ENCODE peak calls at places on chromosomes 5 and 9, in six cellular contexts. One of them, this sample, is unnamed.

GRCh38 chr5:57716661-57717060 is 234.1 kb upstream of the ACTBL2 start:
- DNase-seq in effector memory CD4-positive, alpha-beta T cell: no peak
- DNase-seq in CD8-positive, alpha-beta T cell: no peak
- DNase-seq in breast epithelium: no peak
- DNase-seq in NT2/D1: no peak
- DNase-seq in gastrocnemius medialis: no peak
- DNase-seq in this sample: no peak

GRCh38 chr5:64690417-64691151 is at the start of gene SHISAL2B:
- DNase-seq in effector memory CD4-positive, alpha-beta T cell: no peak
- DNase-seq in breast epithelium: no peak
- DNase-seq in NT2/D1: no peak
- DNase-seq in CD8-positive, alpha-beta T cell: no peak
- DNase-seq in gastrocnemius medialis: no peak
- DNase-seq in this sample: peak; percentile 41

GRCh38 chr9:13513262-13513661 is 233.8 kb upstream of the MPDZ start:
- DNase-seq in NT2/D1: no peak
- DNase-seq in gastrocnemius medialis: no peak
- DNase-seq in breast epithelium: no peak
- DNase-seq in effector memory CD4-positive, alpha-beta T cell: no peak
- DNase-seq in CD8-positive, alpha-beta T cell: no peak
- DNase-seq in this sample: no peak

GRCh38 chr9:114305189-114305555 is 17.7 kb upstream of the ORM1 start:
- DNase-seq in gastrocnemius medialis: no peak
- DNase-seq in breast epithelium: no peak
- DNase-seq in NT2/D1: no peak
- DNase-seq in CD8-positive, alpha-beta T cell: no peak
- DNase-seq in effector memory CD4-positive, alpha-beta T cell: no peak
- DNase-seq in this sample: no peak

GRCh38 chr5:155728146-155728856 is 598.7 kb upstream of the SGCD start:
- DNase-seq in effector memory CD4-positive, alpha-beta T cell: no peak
- DNase-seq in gastrocnemius medialis: peak; percentile 38
- DNase-seq in breast epithelium: peak; percentile 63
- DNase-seq in NT2/D1: peak; percentile 27
- DNase-seq in CD8-positive, alpha-beta T cell: peak; percentile 12
- DNase-seq in this sample: peak; percentile 61

GRCh38 chr9:20478780-20479179 is 143.5 kb downstream of the MLLT3 start:
- DNase-seq in breast epithelium: no peak
- DNase-seq in NT2/D1: no peak
- DNase-seq in CD8-positive, alpha-beta T cell: no peak
- DNase-seq in effector memory CD4-positive, alpha-beta T cell: no peak
- DNase-seq in gastrocnemius medialis: no peak
- DNase-seq in this sample: no peak

GRCh38 chr9:14423816-14424261 is 109.9 kb upstream of the NFIB start:
- DNase-seq in breast epithelium: no peak
- DNase-seq in effector memory CD4-positive, alpha-beta T cell: no peak
- DNase-seq in NT2/D1: peak; percentile 35
- DNase-seq in gastrocnemius medialis: no peak
- DNase-seq in CD8-positive, alpha-beta T cell: no peak
- DNase-seq in this sample: peak; percentile 84

GRCh38 chr5:57889558-57889957 is 406.9 kb upstream of the ACTBL2 start:
- DNase-seq in gastrocnemius medialis: no peak
- DNase-seq in CD8-positive, alpha-beta T cell: no peak
- DNase-seq in breast epithelium: no peak
- DNase-seq in effector memory CD4-positive, alpha-beta T cell: no peak
- DNase-seq in NT2/D1: no peak
- DNase-seq in this sample: peak; percentile 80

GRCh38 chr5:170747357-170747756 is 36.2 kb upstream of the GABRP start:
- DNase-seq in NT2/D1: no peak
- DNase-seq in effector memory CD4-positive, alpha-beta T cell: no peak
- DNase-seq in CD8-positive, alpha-beta T cell: no peak
- DNase-seq in gastrocnemius medialis: no peak
- DNase-seq in breast epithelium: no peak
- DNase-seq in this sample: no peak

GRCh38 chr5:180785794-180786221 is 16.8 kb downstream of the MGAT1 start:
- DNase-seq in breast epithelium: no peak
- DNase-seq in NT2/D1: peak; percentile 58
- DNase-seq in gastrocnemius medialis: no peak
- DNase-seq in effector memory CD4-positive, alpha-beta T cell: no peak
- DNase-seq in CD8-positive, alpha-beta T cell: no peak
- DNase-seq in this sample: peak; percentile 95

GRCh38 chr5:173069661-173070060 is 13.5 kb downstream of the CREBRF start:
- DNase-seq in effector memory CD4-positive, alpha-beta T cell: no peak
- DNase-seq in gastrocnemius medialis: no peak
- DNase-seq in breast epithelium: no peak
- DNase-seq in NT2/D1: no peak
- DNase-seq in CD8-positive, alpha-beta T cell: no peak
- DNase-seq in this sample: no peak

GRCh38 chr9:124017064-124017928 is 5.7 kb downstream of the LHX2 start:
- DNase-seq in NT2/D1: no peak
- DNase-seq in CD8-positive, alpha-beta T cell: no peak
- DNase-seq in effector memory CD4-positive, alpha-beta T cell: no peak
- DNase-seq in gastrocnemius medialis: no peak
- DNase-seq in breast epithelium: no peak
- DNase-seq in this sample: no peak

DNA sequence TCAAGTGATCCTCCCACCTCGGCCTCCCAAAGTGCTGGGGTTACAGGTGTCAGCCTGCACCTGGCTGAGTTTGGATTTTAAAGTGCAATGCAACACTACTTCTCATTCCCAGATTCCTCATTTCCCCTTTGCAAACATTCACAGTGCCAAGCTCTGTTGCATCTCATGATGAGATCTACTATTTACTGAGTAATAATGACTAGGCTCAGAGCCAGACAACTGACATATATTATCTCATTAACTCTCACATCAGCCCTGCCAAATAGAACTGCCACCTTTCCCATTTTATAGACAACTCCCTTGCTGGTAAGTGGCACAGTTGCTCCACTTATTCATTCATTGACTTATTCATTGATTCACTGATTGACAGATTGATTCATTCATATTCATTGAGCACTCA is 7.0 kb downstream of the PDE6A start:
- DNase-seq in gastrocnemius medialis: no peak
- DNase-seq in NT2/D1: no peak
- DNase-seq in breast epithelium: no peak
- DNase-seq in effector memory CD4-positive, alpha-beta T cell: no peak
- DNase-seq in CD8-positive, alpha-beta T cell: no peak
- DNase-seq in this sample: peak; percentile 28
- H3K4me3 ChIP-seq in gastrocnemius medialis: no peak overlapping the region
- H3K4me3 ChIP-seq in NT2/D1: no peak overlapping the region
- H3K4me3 ChIP-seq in breast epithelium: no peak overlapping the region
- H3K4me3 ChIP-seq in effector memory CD4-positive, alpha-beta T cell: no peak overlapping the region
- H3K4me3 ChIP-seq in CD8-positive, alpha-beta T cell: no peak overlapping the region
- H3K4me3 ChIP-seq in this sample: no peak overlapping the region

DNA sequence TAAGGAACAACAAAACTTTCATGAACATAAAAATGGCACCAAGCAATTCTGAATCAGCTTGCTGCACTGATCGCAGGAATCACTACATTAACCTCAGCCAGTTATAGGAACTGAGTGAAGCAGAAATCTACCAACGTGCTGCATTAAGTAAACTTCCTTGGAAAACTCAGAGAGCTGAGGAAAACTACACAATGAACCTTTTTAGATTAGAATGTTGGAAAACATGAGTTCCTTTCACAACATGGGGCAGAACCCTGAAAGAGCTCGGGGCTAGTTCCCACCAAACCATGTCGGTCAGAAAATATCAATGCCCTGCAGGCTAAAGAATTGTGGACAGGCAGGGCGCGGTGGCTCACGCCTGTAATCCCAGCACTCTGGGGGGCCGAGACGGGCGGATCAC is 19.4 kb downstream of the ALDH7A1 start:
- DNase-seq in effector memory CD4-positive, alpha-beta T cell: no peak
- DNase-seq in breast epithelium: no peak
- DNase-seq in NT2/D1: no peak
- DNase-seq in CD8-positive, alpha-beta T cell: no peak
- DNase-seq in gastrocnemius medialis: no peak
- DNase-seq in this sample: no peak
- H3K36me3 ChIP-seq in effector memory CD4-positive, alpha-beta T cell: no peaks in the 10 kb centered on the region
- H3K36me3 ChIP-seq in breast epithelium: no peaks in the 10 kb centered on the region
- H3K36me3 ChIP-seq in NT2/D1: peaks cover 58% of the 10 kb centered on the region
- H3K36me3 ChIP-seq in CD8-positive, alpha-beta T cell: no peaks in the 10 kb centered on the region
- H3K36me3 ChIP-seq in gastrocnemius medialis: peaks cover 25% of the 10 kb centered on the region
- H3K36me3 ChIP-seq in this sample: peaks cover 86% of the 10 kb centered on the region

DNA sequence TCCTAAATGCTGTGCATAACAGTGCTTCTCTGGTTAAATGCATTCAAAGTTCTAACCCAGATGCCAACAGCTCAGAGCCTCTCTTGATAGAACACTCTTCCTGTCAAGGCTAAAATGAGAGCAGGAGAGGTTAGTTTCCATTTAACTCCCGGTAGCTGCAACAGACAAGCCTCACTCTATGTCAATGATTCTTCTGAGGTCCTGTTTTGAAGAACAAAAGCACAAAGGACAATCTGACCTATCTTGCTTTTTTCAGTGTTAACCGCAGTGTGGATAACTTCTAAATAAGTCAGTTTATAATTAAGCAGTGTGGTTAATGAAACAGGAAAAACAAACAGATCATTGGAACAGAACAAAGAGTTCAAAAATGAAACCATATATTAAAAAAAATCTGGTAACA is 80.7 kb downstream of the ANKRD55 start:
- DNase-seq in NT2/D1: no peak
- DNase-seq in breast epithelium: no peak
- DNase-seq in CD8-positive, alpha-beta T cell: no peak
- DNase-seq in effector memory CD4-positive, alpha-beta T cell: no peak
- DNase-seq in gastrocnemius medialis: no peak
- DNase-seq in this sample: no peak
- H3K27me3 ChIP-seq in NT2/D1: no peaks in the 10 kb centered on the region
- H3K27me3 ChIP-seq in breast epithelium: no peaks in the 10 kb centered on the region
- H3K27me3 ChIP-seq in CD8-positive, alpha-beta T cell: no peaks in the 10 kb centered on the region
- H3K27me3 ChIP-seq in effector memory CD4-positive, alpha-beta T cell: no peaks in the 10 kb centered on the region
- H3K27me3 ChIP-seq in gastrocnemius medialis: no peaks in the 10 kb centered on the region
- H3K27me3 ChIP-seq in this sample: no peaks in the 10 kb centered on the region

DNA sequence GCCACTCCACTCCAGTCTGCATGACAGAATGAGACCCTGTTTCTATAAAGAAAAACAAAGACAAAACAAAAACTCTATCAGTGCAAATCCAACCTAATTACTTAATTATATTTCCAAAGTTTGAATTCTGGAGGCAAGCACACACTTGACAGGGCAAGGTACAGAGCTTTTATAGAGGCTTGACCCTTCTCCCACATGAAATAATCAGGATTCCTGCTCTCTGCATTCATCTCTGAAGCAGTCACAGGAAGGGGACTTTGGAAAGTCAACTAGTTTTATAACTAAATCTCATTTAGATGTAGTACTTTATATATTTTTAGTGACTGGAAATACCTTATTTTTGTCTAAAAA is 91.9 kb upstream of the CHD1 start:
- DNase-seq in CD8-positive, alpha-beta T cell: no peak
- DNase-seq in effector memory CD4-positive, alpha-beta T cell: no peak
- DNase-seq in breast epithelium: no peak
- DNase-seq in gastrocnemius medialis: no peak
- DNase-seq in NT2/D1: no peak
- DNase-seq in this sample: no peak
- H3K4me3 ChIP-seq in CD8-positive, alpha-beta T cell: no peak overlapping the region
- H3K4me3 ChIP-seq in effector memory CD4-positive, alpha-beta T cell: no peak overlapping the region
- H3K4me3 ChIP-seq in breast epithelium: no peak overlapping the region
- H3K4me3 ChIP-seq in gastrocnemius medialis: no peak overlapping the region
- H3K4me3 ChIP-seq in NT2/D1: no peak overlapping the region
- H3K4me3 ChIP-seq in this sample: no peak overlapping the region